ENCODE peak calls at places on chromosomes 3 and 15, in eight cellular contexts. T, V, D, W, O, F, U and H are unnamed samples.
A peak's percentile ranks its signal among the peaks of the same experiment; 100 is the strongest.

GRCh38 chr3:76958231-76958630 is 81.7 kb upstream of the ROBO2 start:
- DNase-seq in O (no peak), V (no peak), U (no peak), T (no peak), D (no peak), W (no peak), F (no peak), H (no peak)

GRCh38 chr3:186932281-186933181 is 2.2 kb downstream of the ST6GAL1 start:
- DNase-seq in O (no peak), T (no peak), F (no peak), D (peak; percentile 24), W (no peak), U (no peak), V (no peak), H (no peak)

GRCh38 chr3:69359916-69360315 is 26.0 kb downstream of the FRMD4B start:
- DNase-seq in O (no peak), F (no peak), V (no peak), U (no peak), W (no peak), T (no peak), D (no peak), H (no peak)

GRCh38 chr3:21846976-21847375 is 96.0 kb upstream of the ZNF385D start:
- DNase-seq in T (no peak), U (no peak), O (peak; percentile 2), F (no peak), W (no peak), D (no peak), V (no peak), H (no peak)

GRCh38 chr3:194561306-194561974 is 71.8 kb downstream of the TMEM44 start:
- DNase-seq in W (no peak), T (no peak), O (peak; percentile 88), F (no peak), V (no peak), U (no peak), D (no peak), H (no peak)

GRCh38 chr3:176974303-176974702 is 223.0 kb downstream of the TBL1XR1 start:
- DNase-seq in W (peak; percentile 8), T (no peak), D (no peak), V (no peak), O (no peak), U (no peak), F (no peak), H (no peak)

GRCh38 chr3:10192953-10193691 is 28.4 kb downstream of the IRAK2 start:
- DNase-seq in O (peak; percentile 97), F (peak; percentile 34), V (no peak), T (no peak), W (no peak), U (no peak), D (no peak), H (peak; percentile 36)

GRCh38 chr15:91517491-91518200 is 335.9 kb upstream of the SLCO3A1 start:
- DNase-seq in V (no peak), T (no peak), W (peak; percentile 70), U (no peak), O (no peak), F (no peak), D (no peak), H (no peak)

GRCh38 chr15:99057020-99057419 is 47.9 kb upstream of the SYNM start:
- DNase-seq in U (no peak), T (no peak), D (no peak), W (no peak), O (no peak), F (no peak), V (no peak), H (no peak)

GRCh38 chr3:173395412-173396181 is 1.9 kb upstream of the NLGN1 start:
- DNase-seq in W (peak; percentile 32), O (peak; percentile 94), F (no peak), U (peak; percentile 30), D (peak; percentile 88), T (peak; percentile 51), V (peak; percentile 85), H (peak; percentile 81)

GRCh38 chr3:10495003-10495402 is 10.4 kb downstream of the ATP2B2 start:
- DNase-seq in D (no peak), O (peak; percentile 56), W (no peak), V (no peak), T (peak; percentile 84), U (no peak), F (no peak), H (no peak)